ENCODE peak calls at places on chromosomes 11 and 22, in six cellular contexts. Q is A549, H is transverse colon, L is H54, J is IMR-90, V is lower leg skin. F is an unnamed sample.

GRCh38 chr11:31240340-31240904 is 129.1 kb downstream of the DCDC1 start:
- DNase-seq in Q (peak; percentile 73), H (no peak), L (no peak), J (peak; percentile 33), V (no peak), F (peak; percentile 18)

GRCh38 chr22:48920776-48921241 is 906.9 kb downstream of the BRD1 start:
- DNase-seq in Q (no peak), H (no peak), L (no peak), J (no peak), V (no peak), F (no peak)

GRCh38 chr22:46971141-46971775 is 208.8 kb downstream of the TBC1D22A start:
- DNase-seq in Q (no peak), H (no peak), L (no peak), J (peak; percentile 83), V (peak; percentile 32), F (peak; percentile 72)

GRCh38 chr11:122812612-122813011 is 25.7 kb upstream of the CRTAM start:
- DNase-seq in Q (no peak), H (no peak), L (no peak), J (no peak), V (no peak), F (no peak)

GRCh38 chr11:131511794-131512193 is 141.4 kb downstream of the NTM start:
- DNase-seq in Q (peak; percentile 9), H (peak; percentile 42), L (no peak), J (no peak), V (no peak), F (peak; percentile 76)

GRCh38 chr22:20569059-20570058 is 61.9 kb downstream of the MED15 start:
- DNase-seq in Q (peak; percentile 75), H (peak; percentile 68), L (peak; percentile 87), J (peak; percentile 99), V (peak; percentile 82), F (peak; percentile 72)

GRCh38 chr11:47617417-47617809 is 23.2 kb upstream of the C1QTNF4 start:
- DNase-seq in Q (no peak), H (no peak), L (no peak), J (peak; percentile 85), V (no peak), F (no peak)

GRCh38 chr22:25754527-25755202 is 12.7 kb downstream of the MYO18B start:
- DNase-seq in Q (peak; percentile 60), H (peak; percentile 38), L (peak; percentile 86), J (peak; percentile 80), V (peak; percentile 28), F (no peak)

GRCh38 chr11:134468796-134469195 is 56.8 kb upstream of the B3GAT1 start:
- DNase-seq in Q (no peak), H (no peak), L (no peak), J (no peak), V (no peak), F (no peak)

GRCh38 chr22:38505595-38506117 is 455 bp downstream of the DDX17 start:
- DNase-seq in Q (peak; percentile 59), H (peak; percentile 74), L (peak; percentile 17), J (peak; percentile 46), V (peak; percentile 47), F (peak; percentile 81)

GRCh38 chr22:21447694-21448402 is 19.3 kb upstream of the TMEM191C start:
- DNase-seq in Q (peak; percentile 30), H (no peak), L (peak; percentile 19), J (no peak), V (peak; percentile 10), F (peak; percentile 77)

GRCh38 chr22:23751441-23751996 is 607 bp upstream of the ZNF70 start:
- DNase-seq in Q (peak; percentile 58), H (peak; percentile 50), L (no peak), J (no peak), V (no peak), F (no peak)
- TF ChIP-seq POLR2A in Q (peak; percentile 24), H (peak; percentile 39), L (no peak), J (no peak), V (no peak), F (no peak)

DNA sequence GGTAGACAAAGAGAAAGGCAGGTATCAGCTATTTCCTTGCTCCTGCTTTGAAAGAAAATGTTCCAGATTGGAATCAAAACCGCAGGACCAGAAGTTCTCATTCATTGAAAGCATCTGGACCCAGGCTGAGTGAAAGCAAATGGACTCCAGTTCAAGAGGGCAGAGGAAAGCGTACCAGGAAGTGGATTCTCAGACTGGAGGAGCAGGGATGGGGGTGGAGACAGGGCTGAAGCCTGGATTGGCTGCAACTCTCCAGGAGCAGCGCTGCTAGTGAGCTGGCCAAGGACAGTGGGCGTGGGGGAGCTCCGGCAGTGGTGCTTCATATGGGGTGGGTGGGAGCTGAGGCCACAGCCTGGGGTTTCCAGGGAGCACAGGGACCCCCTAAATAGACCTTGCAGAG is 103.5 kb upstream of the NECTIN1 start:
- DNase-seq in Q (no peak), H (peak; percentile 70), L (no peak), J (peak; percentile 5), V (peak; percentile 23), F (peak; percentile 64)
- TF ChIP-seq POLR2A in Q (no peak), H (no peak), L (no peak), J (no peak), V (no peak), F (no peak)

GRCh38 chr11:74726547-74727182 is 4.6 kb downstream of the CHRDL2 start:
- DNase-seq in Q (peak; percentile 74), H (peak; percentile 76), L (peak; percentile 92), J (peak; percentile 85), V (peak; percentile 60), F (peak; percentile 88)
- TF ChIP-seq POLR2A in Q (no peak), H (no peak), L (no peak), J (peak; percentile 35), V (no peak), F (no peak)

DNA sequence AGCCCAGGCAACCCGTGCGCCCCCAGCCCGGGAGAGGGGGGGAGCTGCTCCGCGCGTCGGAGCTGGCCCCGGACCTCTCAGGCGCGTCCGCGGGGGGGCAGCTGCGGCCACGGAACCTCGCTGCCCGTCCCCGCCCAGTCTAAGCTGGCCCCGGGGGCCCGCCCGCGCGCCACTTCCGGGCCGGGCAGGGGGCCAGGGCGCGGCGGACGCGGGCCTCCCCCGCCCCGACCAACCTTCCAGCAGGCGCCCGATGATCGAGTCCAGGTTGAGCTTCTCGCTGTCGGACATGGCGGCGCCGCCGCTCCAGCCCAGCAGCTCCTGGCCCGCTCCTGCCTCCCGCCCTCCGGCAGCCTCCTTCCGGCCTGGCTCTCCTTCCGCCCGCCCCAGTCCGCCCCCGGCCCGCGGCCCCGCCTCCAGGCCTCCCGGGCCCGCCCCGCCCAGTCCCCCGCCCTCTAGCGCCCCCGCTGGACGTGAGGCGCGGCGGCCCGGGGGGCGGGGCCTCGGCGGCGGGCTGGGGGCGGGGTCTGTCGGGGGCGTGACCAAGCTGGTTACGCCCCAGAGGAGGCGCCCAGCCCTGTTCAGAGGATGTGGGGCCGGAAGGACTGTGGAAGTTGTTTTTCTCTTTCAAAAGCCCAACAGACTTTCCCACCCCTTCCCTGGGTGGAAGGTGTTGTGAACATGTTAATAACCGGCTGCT is at the start of gene PPP1CA:
- DNase-seq in Q (peak; percentile 89), H (peak; percentile 93), L (peak; percentile 95), J (peak; percentile 79), V (peak; percentile 87), F (peak; percentile 93)
- TF ChIP-seq POLR2A in Q (peak; percentile 78), H (peak; percentile 79), L (peak; percentile 88), J (peak; percentile 85), V (no peak), F (peak; percentile 64)

GRCh38 chr22:40709752-40710413 is 30.6 kb downstream of the MCHR1 start:
- DNase-seq in Q (peak; percentile 51), H (peak; percentile 25), L (no peak), J (peak; percentile 84), V (no peak), F (peak; percentile 22)
- TF ChIP-seq POLR2A in Q (no peak), H (no peak), L (no peak), J (no peak), V (no peak), F (no peak)

GRCh38 chr11:8910662-8911039 is 338 bp upstream of the AKIP1 start:
- DNase-seq in Q (no peak), H (no peak), L (no peak), J (no peak), V (no peak), F (no peak)

GRCh38 chr11:8914661-8915018 is 3.7 kb downstream of the AKIP1 start:
- DNase-seq in Q (no peak), H (no peak), L (no peak), J (no peak), V (no peak), F (no peak)

GRCh38 chr11:8913961-8914660 is 3.1 kb downstream of the AKIP1 start:
- DNase-seq in Q (peak; percentile 29), H (peak; percentile 22), L (no peak), J (peak; percentile 39), V (no peak), F (peak; percentile 23)

GRCh38 chr11:8908099-8908498 is 2.9 kb upstream of the AKIP1 start:
- DNase-seq in Q (no peak), H (no peak), L (no peak), J (no peak), V (no peak), F (no peak)

GRCh38 chr11:8911040-8911823 is at the start of gene AKIP1:
- DNase-seq in Q (peak; percentile 93), H (peak; percentile 95), L (peak; percentile 93), J (peak; percentile 94), V (peak; percentile 91), F (peak; percentile 95)
- TF ChIP-seq POLR2A in Q (peak; percentile 77), H (peak; percentile 40), L (peak; percentile 81), J (peak; percentile 24), V (no peak), F (peak; percentile 68)

GRCh38 chr11:85810871-85811611 is at the start of gene SYTL2:
- DNase-seq in Q (peak; percentile 58), H (peak; percentile 88), L (peak; percentile 90), J (peak; percentile 48), V (peak; percentile 37), F (peak; percentile 75)
- TF ChIP-seq POLR2A in Q (peak; percentile 86), H (peak; percentile 92), L (peak; percentile 96), J (peak; percentile 24), V (no peak), F (peak; percentile 54)

F was measured in body of pancreas.